ENCODE peak calls at places on chromosomes 3 and 15, in nine cellular contexts. B is MM.1S, F is WTC11, E is A549, R is suprapubic skin, L is lower leg skin, D is tibial artery, G is GM12865, I is uterus. J is an unnamed sample.

GRCh38 chr15:71776304-71776703 is 34.0 kb upstream of the NR2E3 start:
- DNase-seq in F (no peak), B (no peak), E (no peak), D (no peak), G (no peak), L (no peak), R (no peak), I (no peak), J (no peak)

GRCh38 chr15:66459818-66460615 is 37.5 kb downstream of the SNAPC5 start:
- DNase-seq in E (no peak), D (no peak), L (no peak), R (peak), B (no peak), I (no peak), F (no peak), G (no peak), J (no peak)

GRCh38 chr3:58638586-58638985 is 28.0 kb downstream of the FAM3D start:
- DNase-seq in B (no peak), I (no peak), D (no peak), F (no peak), G (no peak), R (no peak), E (no peak), L (no peak), J (no peak)

GRCh38 chr15:68608844-68609232 is 30.0 kb downstream of the CORO2B start:
- DNase-seq in R (no peak), D (no peak), E (no peak), F (no peak), I (no peak), G (no peak), L (no peak), B (no peak), J (no peak)

GRCh38 chr3:97481416-97481815 is 283.1 kb upstream of the ARL6 start:
- DNase-seq in E (no peak), F (peak), D (no peak), B (no peak), R (no peak), L (no peak), I (no peak), G (no peak), J (no peak)

GRCh38 chr3:5187920-5188418 is 462 bp downstream of the EDEM1 start:
- DNase-seq in D (peak), I (peak), G (peak), F (peak), R (peak), B (peak), L (peak), E (peak), J (peak)

GRCh38 chr3:119304201-119304713 is 10.1 kb downstream of the ARHGAP31 start:
- DNase-seq in G (no peak), F (no peak), D (no peak), L (no peak), E (no peak), R (no peak), B (no peak), I (no peak), J (no peak)

GRCh38 chr3:149471991-149472390 is 2.5 kb upstream of the TM4SF4 start:
- DNase-seq in I (no peak), L (no peak), E (no peak), G (no peak), F (no peak), B (no peak), D (no peak), R (no peak), J (peak)

GRCh38 chr15:60932051-60932915 is 296.8 kb downstream of the RORA start:
- DNase-seq in B (no peak), L (peak), E (peak), F (no peak), R (no peak), I (no peak), G (peak), D (peak), J (peak)

GRCh38 chr3:166367947-166368533 is 530.8 kb upstream of the BCHE start:
- DNase-seq in G (no peak), R (no peak), L (no peak), F (no peak), I (no peak), E (no peak), B (peak), D (no peak), J (peak)

GRCh38 chr3:23304424-23304823 is 101.3 kb downstream of the UBE2E2 start:
- DNase-seq in R (no peak), I (no peak), B (no peak), D (no peak), G (no peak), F (no peak), E (no peak), L (no peak), J (no peak)

GRCh38 chr15:34647569-34648334 is 64.3 kb upstream of the GOLGA8B start:
- DNase-seq in E (no peak), G (peak), D (no peak), F (no peak), B (peak), R (no peak), I (no peak), L (peak), J (no peak)

GRCh38 chr3:150871192-150871591 is 34.0 kb downstream of the MINDY4B start:
- DNase-seq in I (no peak), G (no peak), D (no peak), E (no peak), F (no peak), R (no peak), L (no peak), B (no peak), J (peak)

GRCh38 chr3:160399347-160400047 is at the start of gene SMC4:
- DNase-seq in E (peak), R (peak), D (peak), B (peak), L (peak), F (peak), I (no peak), G (peak), J (peak)

GRCh38 chr3:27049792-27050191 is 319.4 kb downstream of the NEK10 start:
- DNase-seq in I (no peak), B (peak), D (no peak), F (no peak), E (no peak), G (peak), L (no peak), R (no peak), J (no peak)

GRCh38 chr3:23159929-23160328 is 43.2 kb upstream of the UBE2E2 start:
- DNase-seq in G (peak), E (no peak), R (no peak), D (no peak), I (no peak), B (no peak), F (no peak), L (no peak), J (no peak)

GRCh38 chr15:84929795-84930371 is 45.4 kb downstream of the SLC28A1 start:
- DNase-seq in E (peak), L (no peak), D (no peak), F (no peak), G (no peak), R (no peak), B (no peak), I (no peak), J (peak)

GRCh38 chr15:39580630-39581500 is at the start of gene THBS1:
- DNase-seq in E (peak), B (peak), G (peak), F (peak), I (peak), L (peak), D (peak), R (peak), J (peak)

GRCh38 chr3:59498995-59499394 is 449.2 kb upstream of the CFAP20DC start:
- DNase-seq in F (no peak), E (no peak), R (no peak), D (no peak), G (no peak), B (no peak), L (no peak), I (no peak), J (no peak)

GRCh38 chr15:33859992-33860545 is 108.2 kb upstream of the CHRM5 start:
- DNase-seq in R (no peak), F (no peak), I (no peak), L (no peak), E (no peak), D (no peak), G (no peak), B (no peak), J (no peak)

GRCh38 chr3:129624347-129625070 is 18.0 kb upstream of the PLXND1 start:
- DNase-seq in D (peak), I (peak), B (no peak), F (no peak), L (no peak), E (no peak), G (no peak), R (peak), J (no peak)

GRCh38 chr15:47618216-47618615 is 99.1 kb upstream of the SEMA6D start:
- DNase-seq in D (no peak), I (no peak), L (no peak), E (no peak), B (no peak), F (no peak), R (no peak), G (no peak), J (no peak)

GRCh38 chr3:62109534-62109933 is 263.8 kb downstream of the FEZF2 start:
- DNase-seq in G (no peak), E (no peak), D (peak), I (no peak), B (no peak), L (peak), F (peak), R (no peak), J (no peak)

GRCh38 chr3:32340039-32340438 is 51.6 kb upstream of the CMTM7 start:
- DNase-seq in L (no peak), R (no peak), E (peak), B (no peak), F (peak), I (no peak), D (no peak), G (peak), J (peak)

GRCh38 chr15:99343208-99343607 is 91.9 kb downstream of the LRRC28 start:
- DNase-seq in L (no peak), G (no peak), D (no peak), E (no peak), F (no peak), B (no peak), I (no peak), R (no peak), J (no peak)

GRCh38 chr3:183698318-183698731 is 728 bp downstream of the YEATS2 start:
- DNase-seq in E (peak), G (peak), R (no peak), I (peak), F (no peak), B (peak), L (no peak), D (no peak), J (peak)

GRCh38 chr3:8745619-8746370 is 12.2 kb downstream of the CAV3 start:
- DNase-seq in F (no peak), G (no peak), R (peak), E (no peak), I (no peak), D (peak), B (no peak), L (no peak), J (no peak)

GRCh38 chr3:147945968-147946519 is 536.9 kb downstream of the ZIC1 start:
- DNase-seq in B (peak), G (peak), F (peak), R (no peak), E (peak), D (no peak), L (no peak), I (peak), J (peak)

GRCh38 chr3:178385280-178385952 is 150.8 kb upstream of the KCNMB2 start:
- DNase-seq in E (no peak), R (no peak), F (no peak), I (peak), G (peak), B (peak), L (peak), D (no peak), J (peak)

DNA sequence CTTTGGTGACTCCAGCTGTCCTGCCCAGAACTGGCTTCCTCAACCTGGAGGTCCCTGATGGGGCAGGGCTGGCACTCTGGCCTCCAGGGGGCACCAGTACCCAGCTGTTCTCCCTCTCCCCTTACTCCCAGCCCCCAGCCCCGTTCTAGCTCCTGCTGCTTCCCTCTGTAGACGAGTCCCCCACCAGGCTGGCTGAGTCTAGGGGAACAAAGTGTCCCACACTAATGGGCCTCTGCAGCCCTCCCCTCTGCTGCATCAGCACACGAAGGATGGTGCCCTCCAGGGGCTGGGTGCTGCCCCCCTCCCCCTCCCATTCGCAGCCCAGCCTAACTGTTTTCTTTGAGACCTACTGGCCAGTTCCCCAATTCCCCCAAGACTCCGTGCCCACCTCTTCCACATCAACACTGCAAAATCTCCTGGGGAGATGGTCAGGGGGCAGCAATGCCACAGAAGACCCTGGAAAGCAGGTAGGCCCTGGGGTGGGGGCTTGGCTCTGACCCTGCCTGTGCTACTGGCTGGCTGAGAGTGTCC is 4.2 kb downstream of the RHCG start:
- DNase-seq in I (no peak), B (no peak), R (peak), L (no peak), G (no peak), F (peak), D (peak), E (peak), J (peak)
- TF ChIP-seq CTCF in I (no peak), B (peak), R (no peak), L (no peak), G (peak), F (peak), D (no peak), E (peak), J (peak)

GRCh38 chr3:50221413-50222168 is 14.4 kb upstream of the GNAI2 start:
- DNase-seq in D (no peak), F (peak), B (no peak), E (no peak), L (no peak), I (no peak), R (no peak), G (no peak), J (no peak)
- TF ChIP-seq CTCF in D (no peak), F (no peak), B (peak), E (no peak), L (no peak), I (no peak), R (no peak), G (no peak), J (no peak)

DNA sequence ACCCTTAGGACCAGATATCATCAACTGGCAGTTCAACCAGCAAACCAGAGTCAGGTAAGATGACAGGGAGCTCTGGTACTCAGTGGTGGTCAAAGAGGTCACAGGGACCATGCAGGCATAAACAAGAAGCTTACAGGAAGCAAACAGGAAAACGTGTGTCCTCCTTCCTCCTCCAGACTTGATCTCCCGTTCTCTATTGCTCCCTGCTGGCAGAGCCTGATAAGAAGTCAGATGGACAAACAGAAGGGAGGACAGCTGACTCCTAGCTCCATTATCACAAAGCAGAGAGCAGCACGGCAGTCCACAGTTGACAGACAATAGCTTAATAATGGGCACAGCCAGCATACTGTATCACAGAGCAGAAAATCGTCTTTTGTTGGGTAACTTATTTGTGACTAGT is 156.5 kb upstream of the SLC2A2 start:
- DNase-seq in G (no peak), R (no peak), I (no peak), E (peak), F (no peak), D (no peak), L (no peak), B (no peak), J (peak)
- TF ChIP-seq CTCF in G (no peak), R (no peak), I (no peak), E (peak), F (no peak), D (no peak), L (no peak), B (no peak), J (peak)

DNA sequence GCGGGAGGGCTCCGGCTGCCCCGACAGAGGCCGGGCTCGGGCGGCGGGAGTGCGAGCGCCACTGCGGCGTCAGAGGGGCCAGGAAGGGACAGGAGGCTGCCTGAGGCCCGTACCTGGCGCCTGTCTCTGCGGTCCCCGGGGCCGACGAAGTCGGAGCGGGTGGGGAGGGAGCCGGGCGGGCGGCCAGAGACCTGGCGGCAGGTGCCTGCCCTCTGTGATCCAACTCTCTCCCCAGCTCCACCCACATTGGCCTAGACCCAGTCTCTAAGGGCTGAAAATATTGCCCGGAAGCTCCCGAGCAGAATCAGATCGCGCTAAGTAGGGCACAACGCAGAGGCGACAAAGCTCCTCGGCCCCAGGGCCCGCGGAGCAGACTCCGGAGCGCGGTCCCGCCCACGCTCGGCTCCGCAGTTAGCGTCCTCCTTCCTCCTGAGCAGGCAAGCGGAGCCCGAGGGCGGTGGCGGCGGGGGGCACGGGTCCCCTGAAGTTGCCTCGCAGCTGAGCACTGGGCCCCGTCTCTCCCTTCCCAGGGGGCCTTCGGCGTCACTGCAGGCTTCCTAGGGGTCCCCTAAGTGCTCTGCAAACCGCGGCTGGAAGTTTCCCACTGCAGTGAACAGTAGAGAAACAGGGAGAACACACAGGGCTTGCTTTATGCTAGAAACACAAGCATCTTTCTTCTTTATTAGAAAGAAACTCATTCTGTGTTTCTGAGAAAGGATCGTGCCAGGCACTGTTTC is at the start of gene MAN2A2:
- DNase-seq in E (peak), R (peak), L (no peak), B (peak), I (peak), D (peak), G (peak), F (peak), J (peak)
- TF ChIP-seq CTCF in E (no peak), R (no peak), L (no peak), B (no peak), I (no peak), D (no peak), G (no peak), F (no peak), J (no peak)

DNA sequence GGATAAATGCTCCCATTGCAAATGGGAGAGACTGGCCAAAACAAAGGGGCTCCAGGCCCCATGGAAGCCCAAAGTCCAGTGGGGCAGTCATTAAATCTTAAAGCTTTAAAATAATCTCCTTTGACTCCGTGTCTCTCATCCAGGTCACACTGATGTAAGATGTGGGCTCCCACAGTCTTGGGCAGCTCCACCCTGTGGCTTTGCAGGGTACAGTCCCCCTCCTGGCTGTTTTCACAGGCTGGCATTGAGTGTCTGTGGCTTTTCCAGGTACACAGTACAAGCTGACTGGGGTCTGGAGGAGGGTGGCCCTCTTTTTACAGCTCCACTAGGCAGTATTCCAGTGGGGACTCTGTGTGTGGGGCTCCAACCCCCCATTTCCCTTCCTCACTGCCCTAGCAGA is 45.9 kb downstream of the NIPA2 start:
- DNase-seq in E (no peak), F (peak), B (no peak), I (no peak), D (no peak), G (no peak), R (no peak), L (no peak), J (no peak)
- TF ChIP-seq CTCF in E (no peak), F (no peak), B (no peak), I (no peak), D (no peak), G (peak), R (no peak), L (no peak), J (no peak)

J was measured in Calu3.